ENCODE peak calls at places on chromosomes 4 and X, in four cellular contexts. P is pancreas, M is lower lobe of right lung, C is lower leg skin. T is an unnamed sample.

GRCh38 chrX:44432641-44433040 is 89.2 kb upstream of the EFHC2 start:
- DNase-seq in C (no peak), M (no peak), P (no peak), T (no peak)

GRCh38 chr4:120008957-120009356 is 57.7 kb downstream of the MAD2L1 start:
- DNase-seq in P (no peak), C (no peak), M (no peak), T (no peak)

GRCh38 chr4:137621056-137621455 is 88.8 kb upstream of the PCDH18 start:
- DNase-seq in P (no peak), M (no peak), C (no peak), T (peak; percentile 3)

GRCh38 chr4:75137302-75137701 is 204.4 kb downstream of the PARM1 start:
- DNase-seq in M (no peak), C (no peak), P (no peak), T (no peak)

GRCh38 chr4:11698033-11698432 is 269.3 kb upstream of the HS3ST1 start:
- DNase-seq in C (no peak), M (no peak), P (no peak), T (no peak)

GRCh38 chr4:17780461-17781071 is 855 bp downstream of the FAM184B start:
- DNase-seq in M (no peak), C (no peak), P (no peak), T (no peak)

GRCh38 chr4:22203436-22204011 is 255.0 kb upstream of the KCNIP4 start:
- DNase-seq in P (no peak), M (no peak), C (no peak), T (no peak)

GRCh38 chr4:38082424-38083374 is 122.5 kb downstream of the PTTG2 start:
- DNase-seq in C (no peak), M (no peak), P (no peak), T (no peak)

GRCh38 chr4:23333556-23333945 is 556.3 kb downstream of the PPARGC1A start:
- DNase-seq in P (no peak), C (no peak), M (no peak), T (no peak)

GRCh38 chrX:129932792-129933321 is 26.9 kb downstream of the UTP14A start:
- DNase-seq in M (peak; percentile 48), C (no peak), P (peak; percentile 48), T (peak; percentile 69)

GRCh38 chr4:7903686-7904085 is 36.0 kb downstream of the AFAP1 start:
- DNase-seq in C (no peak), M (no peak), P (no peak), T (no peak)

GRCh38 chrX:40117715-40118285 is 20.0 kb upstream of the BCOR start:
- DNase-seq in M (no peak), C (no peak), P (no peak), T (no peak)

GRCh38 chrX:50469206-50469605 is 1.4 kb downstream of the DGKK start:
- DNase-seq in M (no peak), C (no peak), P (no peak), T (no peak)
- H3K4me3 ChIP-seq in M (no peak overlapping the region), C (no peak overlapping the region), P (no peak overlapping the region), T (no peak overlapping the region)

GRCh38 chr4:145734051-145734450 is 54.1 kb downstream of the C4orf51 start:
- DNase-seq in P (no peak), C (no peak), M (no peak), T (no peak)
- H3K4me3 ChIP-seq in P (no peak overlapping the region), C (no peak overlapping the region), M (no peak overlapping the region), T (no peak overlapping the region)

GRCh38 chrX:126551306-126551705 is 1.3 kb downstream of the DCAF12L1 start:
- DNase-seq in M (no peak), P (peak; percentile 11), C (no peak), T (no peak)

GRCh38 chrX:126552313-126553022 is at the start of gene DCAF12L1:
- DNase-seq in C (no peak), M (no peak), P (peak; percentile 16), T (peak; percentile 56)

GRCh38 chrX:126550816-126551215 is 1.8 kb downstream of the DCAF12L1 start:
- DNase-seq in M (no peak), C (no peak), P (no peak), T (no peak)

GRCh38 chrX:126557151-126557550 is 4.5 kb upstream of the DCAF12L1 start:
- DNase-seq in C (no peak), M (no peak), P (no peak), T (no peak)

GRCh38 chrX:126551725-126552312 is 795 bp downstream of the DCAF12L1 start:
- DNase-seq in M (no peak), P (peak; percentile 6), C (no peak), T (no peak)
- H3K4me3 ChIP-seq in M (no peak overlapping the region), P (no peak overlapping the region), C (no peak overlapping the region), T (no peak overlapping the region)

GRCh38 chrX:57822398-57822797 is 87.9 kb downstream of the ZXDA start:
- DNase-seq in M (no peak), P (no peak), C (no peak), T (no peak)

GRCh38 chrX:57817302-57817701 is 93.0 kb downstream of the ZXDA start:
- DNase-seq in M (no peak), P (no peak), C (no peak), T (no peak)

GRCh38 chrX:57821703-57822375 is 88.4 kb downstream of the ZXDA start:
- DNase-seq in C (no peak), P (no peak), M (no peak), T (no peak)
- H3K4me3 ChIP-seq in C (no peak overlapping the region), P (peak overlapping the region; percentile 14), M (peak overlapping the region; percentile 27), T (peak overlapping the region; percentile 32)

T was measured in right cardiac atrium.